ENCODE peak calls at places on chromosomes 5 and 9, in five cellular contexts. L is endothelial cell, A is HS-5, V is T-helper 1 cell, M is DMS 273 treated with DMSO at 0.1 percent for 48 hours. Y is an unnamed sample.

GRCh38 chr5:14417232-14417730 is 164.3 kb upstream of the OTULINL start:
- DNase-seq in M (no peak), L (no peak), V (no peak), A (no peak), Y (no peak)

GRCh38 chr5:132263548-132264261 is 6.2 kb downstream of the PDLIM4 start:
- DNase-seq in M (no peak), V (no peak), L (no peak), A (peak), Y (peak)

GRCh38 chr9:19174127-19174921 is 47.0 kb upstream of the PLIN2 start:
- DNase-seq in V (peak), A (peak), L (peak), M (peak), Y (peak)

GRCh38 chr9:126334626-126335621 is 8.3 kb downstream of the MVB12B start:
- DNase-seq in A (no peak), L (no peak), V (no peak), M (no peak), Y (no peak)

GRCh38 chr9:88991066-88992030 is at the start of gene S1PR3:
- DNase-seq in A (no peak), M (no peak), L (peak), V (peak), Y (no peak)

GRCh38 chr9:12652973-12653372 is 40.2 kb upstream of the TYRP1 start:
- DNase-seq in M (no peak), L (no peak), A (no peak), V (no peak), Y (no peak)

GRCh38 chr5:71924980-71925379 is 182.3 kb upstream of the MAP1B start:
- DNase-seq in L (no peak), A (no peak), M (no peak), V (no peak), Y (no peak)

GRCh38 chr5:98109561-98110006 is 663.9 kb upstream of the RGMB start:
- DNase-seq in M (no peak), V (no peak), L (no peak), A (peak), Y (no peak)

GRCh38 chr9:76613150-76613781 is 151.0 kb upstream of the PCA3 start:
- DNase-seq in V (no peak), L (no peak), M (no peak), A (no peak), Y (no peak)

GRCh38 chr5:55899344-55899743 is 48.2 kb downstream of the IL31RA start:
- DNase-seq in M (no peak), V (no peak), L (no peak), A (no peak), Y (no peak)

GRCh38 chr5:1476967-1477310 is 31.7 kb upstream of the SLC6A3 start:
- DNase-seq in M (no peak), V (no peak), A (no peak), L (no peak), Y (no peak)

GRCh38 chr5:9853309-9853708 is 223.2 kb upstream of the TAS2R1 start:
- DNase-seq in L (no peak), A (no peak), M (no peak), V (no peak), Y (no peak)

GRCh38 chr9:113636165-113636564 is 172.6 kb downstream of the RGS3 start:
- DNase-seq in M (no peak), L (no peak), A (no peak), V (no peak), Y (no peak)

Y was measured in GOT3.